ENCODE peak calls at places on chromosomes 11 and 22, in seven cellular contexts. N is stimulated activated CD8-positive, alpha-beta memory T cell treated with anti-CD3 and anti-CD28 coated beads, Interleukin-7, amount 100 ng/mL, for 1 hour; B is SHP77; W is PC-3; C is HS-5; G is neural crest cell; H is pancreas. A is an unnamed sample.

GRCh38 chr11:119318240-119319135 is 1.6 kb upstream of the MCAM start:
- DNase-seq in N (no peak), B (peak), W (peak), C (no peak), G (no peak), H (peak), A (no peak)

GRCh38 chr11:44681698-44682097 is 45.1 kb upstream of the TSPAN18 start:
- DNase-seq in N (no peak), B (no peak), W (peak), C (peak), G (no peak), H (no peak), A (no peak)

GRCh38 chr22:42283288-42284229 is 13.1 kb upstream of the TCF20 start:
- DNase-seq in N (no peak), B (no peak), W (no peak), C (no peak), G (peak), H (no peak), A (no peak)

GRCh38 chr11:75014129-75014528 is 25.4 kb downstream of the NEU3 start:
- DNase-seq in N (no peak), B (no peak), W (peak), C (peak), G (no peak), H (no peak), A (no peak)

GRCh38 chr11:70112017-70112434 is 33.9 kb downstream of the ANO1 start:
- DNase-seq in N (no peak), B (no peak), W (no peak), C (no peak), G (peak), H (no peak), A (no peak)

GRCh38 chr11:2837096-2837601 is 48.4 kb downstream of the CDKN1C start:
- DNase-seq in N (no peak), B (no peak), W (peak), C (no peak), G (peak), H (peak), A (no peak)

GRCh38 chr11:35274909-35275807 is 136.2 kb downstream of the CD44 start:
- DNase-seq in N (no peak), B (no peak), W (peak), C (no peak), G (no peak), H (peak), A (peak)

GRCh38 chr11:107591446-107592236 is 694 bp downstream of the ELMOD1 start:
- DNase-seq in N (no peak), B (no peak), W (peak), C (no peak), G (peak), H (no peak), A (no peak)

GRCh38 chr22:28882545-28882877 is 861 bp upstream of the ZNRF3 start:
- DNase-seq in N (no peak), B (no peak), W (no peak), C (peak), G (no peak), H (no peak), A (no peak)

GRCh38 chr11:133541331-133542095 is 9.2 kb upstream of the OPCML start:
- DNase-seq in N (no peak), B (no peak), W (no peak), C (no peak), G (peak), H (no peak), A (no peak)

GRCh38 chr11:113350646-113351045 is 36.3 kb downstream of the TTC12 start:
- DNase-seq in N (no peak), B (peak), W (no peak), C (no peak), G (no peak), H (no peak), A (no peak)

GRCh38 chr11:27466363-27466762 is 6.2 kb downstream of the LGR4 start:
- DNase-seq in N (no peak), B (no peak), W (no peak), C (no peak), G (no peak), H (no peak), A (no peak)

GRCh38 chr22:46004105-46004866 is 27.3 kb upstream of the WNT7B start:
- DNase-seq in N (no peak), B (no peak), W (no peak), C (no peak), G (no peak), H (no peak), A (no peak)

GRCh38 chr22:26573026-26573662 is 16.8 kb downstream of the TPST2 start:
- DNase-seq in N (no peak), B (no peak), W (no peak), C (no peak), G (no peak), H (no peak), A (no peak)

GRCh38 chr22:40721266-40721665 is 42.0 kb downstream of the MCHR1 start:
- DNase-seq in N (no peak), B (no peak), W (peak), C (peak), G (peak), H (no peak), A (no peak)

GRCh38 chr11:133943950-133944698 is 12.6 kb downstream of the IGSF9B start:
- DNase-seq in N (no peak), B (no peak), W (no peak), C (no peak), G (no peak), H (no peak), A (no peak)

GRCh38 chr22:46366801-46367706 is 31.5 kb downstream of the TRMU start:
- DNase-seq in N (no peak), B (peak), W (no peak), C (no peak), G (no peak), H (peak), A (no peak)

GRCh38 chr11:1921576-1922141 is 2.2 kb downstream of the TNNT3 start:
- DNase-seq in N (no peak), B (no peak), W (no peak), C (no peak), G (no peak), H (no peak), A (no peak)

GRCh38 chr11:44351898-44352498 is 42.1 kb upstream of the ALX4 start:
- DNase-seq in N (no peak), B (no peak), W (no peak), C (no peak), G (no peak), H (no peak), A (no peak)

GRCh38 chr11:44304091-44305084 is 5.6 kb downstream of the ALX4 start:
- DNase-seq in N (no peak), B (no peak), W (no peak), C (no peak), G (no peak), H (no peak), A (no peak)

GRCh38 chr11:19437760-19438159 is 197.0 kb upstream of the E2F8 start:
- DNase-seq in N (no peak), B (no peak), W (peak), C (peak), G (no peak), H (no peak), A (no peak)

GRCh38 chr22:26768986-26769385 is 111.6 kb downstream of the MIAT start:
- DNase-seq in N (no peak), B (no peak), W (no peak), C (no peak), G (no peak), H (no peak), A (no peak)

GRCh38 chr11:134670961-134671370 is 258.9 kb upstream of the B3GAT1 start:
- DNase-seq in N (no peak), B (no peak), W (no peak), C (no peak), G (no peak), H (no peak), A (no peak)

GRCh38 chr11:441418-442274 is at the start of gene ANO9:
- DNase-seq in N (no peak), B (no peak), W (peak), C (no peak), G (no peak), H (peak), A (no peak)

GRCh38 chr11:28401446-28401845 is 293.3 kb downstream of the METTL15 start:
- DNase-seq in N (no peak), B (no peak), W (no peak), C (no peak), G (no peak), H (no peak), A (no peak)

GRCh38 chr11:60899021-60899936 is 7.1 kb downstream of the PRPF19 start:
- DNase-seq in N (no peak), B (peak), W (peak), C (no peak), G (peak), H (peak), A (no peak)

GRCh38 chr11:116454020-116454645 is 318.7 kb downstream of the BUD13 start:
- DNase-seq in N (no peak), B (peak), W (peak), C (peak), G (peak), H (peak), A (peak)

GRCh38 chr11:117614695-117615094 is 182.3 kb downstream of the DSCAML1 start:
- DNase-seq in N (no peak), B (no peak), W (no peak), C (no peak), G (no peak), H (no peak), A (no peak)

GRCh38 chr22:22787805-22788459 is 99.7 kb upstream of the IGLL5 start:
- DNase-seq in N (peak), B (peak), W (peak), C (no peak), G (peak), H (peak), A (no peak)

GRCh38 chr11:61488651-61489291 is 19.8 kb upstream of the LRRC10B start:
- DNase-seq in N (no peak), B (peak), W (peak), C (no peak), G (peak), H (peak), A (peak)

GRCh38 chr11:61994981-61995380 is 27.5 kb upstream of the FTH1 start:
- DNase-seq in N (no peak), B (no peak), W (no peak), C (no peak), G (no peak), H (no peak), A (no peak)

GRCh38 chr11:40133526-40133925 is 1325.9 kb downstream of the LRRC4C start:
- DNase-seq in N (no peak), B (no peak), W (no peak), C (no peak), G (no peak), H (no peak), A (no peak)

GRCh38 chr11:2691991-2692841 is 7.6 kb downstream of the KCNQ1OT1 start:
- DNase-seq in N (no peak), B (peak), W (peak), C (no peak), G (no peak), H (peak), A (no peak)

A was measured in left lobe of liver.